ENCODE peak calls at places on chromosome 3, in four cellular contexts. One of them, this sample, is unnamed.

GRCh38 chr3:9750556-9751411 is 1.0 kb downstream of the OGG1 start:
- DNase-seq in effector CD4-positive, alpha-beta T cell: no peak
- DNase-seq in Daoy: peak; percentile 19
- DNase-seq in hepatocyte: peak; percentile 72
- DNase-seq in this sample: no peak

GRCh38 chr3:13688824-13689223 is 139.9 kb downstream of the FBLN2 start:
- DNase-seq in effector CD4-positive, alpha-beta T cell: no peak
- DNase-seq in Daoy: no peak
- DNase-seq in hepatocyte: no peak
- DNase-seq in this sample: no peak

GRCh38 chr3:128313181-128313725 is 153.4 kb downstream of the DNAJB8 start:
- DNase-seq in effector CD4-positive, alpha-beta T cell: no peak
- DNase-seq in Daoy: no peak
- DNase-seq in hepatocyte: no peak
- DNase-seq in this sample: peak; percentile 35

GRCh38 chr3:170469151-170470062 is 50.7 kb downstream of the CLDN11 start:
- DNase-seq in effector CD4-positive, alpha-beta T cell: no peak
- DNase-seq in Daoy: peak; percentile 60
- DNase-seq in hepatocyte: peak; percentile 37
- DNase-seq in this sample: no peak

GRCh38 chr3:149572796-149573414 is 84.9 kb downstream of the WWTR1 start:
- DNase-seq in effector CD4-positive, alpha-beta T cell: no peak
- DNase-seq in Daoy: peak; percentile 84
- DNase-seq in hepatocyte: no peak
- DNase-seq in this sample: no peak

GRCh38 chr3:53081318-53081717 is 35.4 kb upstream of the SFMBT1 start:
- DNase-seq in effector CD4-positive, alpha-beta T cell: no peak
- DNase-seq in Daoy: no peak
- DNase-seq in hepatocyte: no peak
- DNase-seq in this sample: peak; percentile 20

GRCh38 chr3:16174976-16175901 is 759 bp downstream of the GALNT15 start:
- DNase-seq in effector CD4-positive, alpha-beta T cell: no peak
- DNase-seq in Daoy: no peak
- DNase-seq in hepatocyte: no peak
- DNase-seq in this sample: no peak

GRCh38 chr3:161700998-161701397 is 204.4 kb downstream of the OTOL1 start:
- DNase-seq in effector CD4-positive, alpha-beta T cell: no peak
- DNase-seq in Daoy: no peak
- DNase-seq in hepatocyte: peak; percentile 11
- DNase-seq in this sample: no peak

GRCh38 chr3:168812234-168812633 is 716.5 kb upstream of the GOLIM4 start:
- DNase-seq in effector CD4-positive, alpha-beta T cell: no peak
- DNase-seq in Daoy: no peak
- DNase-seq in hepatocyte: no peak
- DNase-seq in this sample: no peak

GRCh38 chr3:146968204-146968651 is 363.1 kb upstream of the PLSCR5 start:
- DNase-seq in effector CD4-positive, alpha-beta T cell: no peak
- DNase-seq in Daoy: peak; percentile 18
- DNase-seq in hepatocyte: no peak
- DNase-seq in this sample: no peak

GRCh38 chr3:55935241-55935640 is 448.1 kb upstream of the WNT5A start:
- DNase-seq in effector CD4-positive, alpha-beta T cell: no peak
- DNase-seq in Daoy: no peak
- DNase-seq in hepatocyte: no peak
- DNase-seq in this sample: no peak

GRCh38 chr3:193972816-193973215 is 163.1 kb upstream of the HES1 start:
- DNase-seq in effector CD4-positive, alpha-beta T cell: no peak
- DNase-seq in Daoy: peak; percentile 86
- DNase-seq in hepatocyte: no peak
- DNase-seq in this sample: no peak

GRCh38 chr3:57545636-57546268 is 1.6 kb upstream of the DNAH12 start:
- DNase-seq in effector CD4-positive, alpha-beta T cell: no peak
- DNase-seq in Daoy: no peak
- DNase-seq in hepatocyte: peak; percentile 24
- DNase-seq in this sample: no peak

GRCh38 chr3:133377396-133377795 is 22.5 kb upstream of the BFSP2 start:
- DNase-seq in effector CD4-positive, alpha-beta T cell: no peak
- DNase-seq in Daoy: peak; percentile 25
- DNase-seq in hepatocyte: peak; percentile 50
- DNase-seq in this sample: no peak

GRCh38 chr3:160098261-160098908 is 109.8 kb downstream of the IL12A start:
- DNase-seq in effector CD4-positive, alpha-beta T cell: no peak
- DNase-seq in Daoy: no peak
- DNase-seq in hepatocyte: no peak
- DNase-seq in this sample: no peak

GRCh38 chr3:124770341-124771082 is 40.3 kb downstream of the UMPS start:
- DNase-seq in effector CD4-positive, alpha-beta T cell: no peak
- DNase-seq in Daoy: peak; percentile 41
- DNase-seq in hepatocyte: peak; percentile 70
- DNase-seq in this sample: peak; percentile 74

GRCh38 chr3:126962756-126963155 is 20.2 kb upstream of the PLXNA1 start:
- DNase-seq in effector CD4-positive, alpha-beta T cell: no peak
- DNase-seq in Daoy: no peak
- DNase-seq in hepatocyte: no peak
- DNase-seq in this sample: no peak

GRCh38 chr3:13934315-13934714 is 54.4 kb upstream of the WNT7A start:
- DNase-seq in effector CD4-positive, alpha-beta T cell: no peak
- DNase-seq in Daoy: no peak
- DNase-seq in hepatocyte: no peak
- DNase-seq in this sample: no peak

GRCh38 chr3:124078978-124079911 is 87.3 kb upstream of the ROPN1 start:
- DNase-seq in effector CD4-positive, alpha-beta T cell: no peak
- DNase-seq in Daoy: peak; percentile 31
- DNase-seq in hepatocyte: peak; percentile 51
- DNase-seq in this sample: no peak

GRCh38 chr3:188697127-188697526 is 474.6 kb upstream of the TPRG1 start:
- DNase-seq in effector CD4-positive, alpha-beta T cell: no peak
- DNase-seq in Daoy: no peak
- DNase-seq in hepatocyte: no peak
- DNase-seq in this sample: no peak

GRCh38 chr3:41854956-41855355 is 106.9 kb downstream of the ULK4 start:
- DNase-seq in effector CD4-positive, alpha-beta T cell: no peak
- DNase-seq in Daoy: no peak
- DNase-seq in hepatocyte: no peak
- DNase-seq in this sample: no peak

GRCh38 chr3:80970292-80970691 is 791.2 kb downstream of the GBE1 start:
- DNase-seq in effector CD4-positive, alpha-beta T cell: no peak
- DNase-seq in Daoy: no peak
- DNase-seq in hepatocyte: no peak
- DNase-seq in this sample: no peak

GRCh38 chr3:43998841-43999805 is 242.6 kb upstream of the TOPAZ1 start:
- DNase-seq in effector CD4-positive, alpha-beta T cell: no peak
- DNase-seq in Daoy: peak; percentile 88
- DNase-seq in hepatocyte: peak; percentile 83
- DNase-seq in this sample: peak; percentile 89

GRCh38 chr3:106198828-106199194 is 330.0 kb upstream of the CBLB start:
- DNase-seq in effector CD4-positive, alpha-beta T cell: no peak
- DNase-seq in Daoy: no peak
- DNase-seq in hepatocyte: peak; percentile 7
- DNase-seq in this sample: no peak

GRCh38 chr3:50978991-50979667 is 304.4 kb downstream of the DOCK3 start:
- DNase-seq in effector CD4-positive, alpha-beta T cell: no peak
- DNase-seq in Daoy: peak; percentile 65
- DNase-seq in hepatocyte: no peak
- DNase-seq in this sample: peak; percentile 50

GRCh38 chr3:139577899-139578298 is 38.4 kb upstream of the RBP1 start:
- DNase-seq in effector CD4-positive, alpha-beta T cell: no peak
- DNase-seq in Daoy: no peak
- DNase-seq in hepatocyte: no peak
- DNase-seq in this sample: peak; percentile 61

GRCh38 chr3:13494463-13495350 is 14.6 kb downstream of the HDAC11 start:
- DNase-seq in effector CD4-positive, alpha-beta T cell: no peak
- DNase-seq in Daoy: peak; percentile 35
- DNase-seq in hepatocyte: no peak
- DNase-seq in this sample: peak; percentile 75

GRCh38 chr3:183224581-183224980 is 28.5 kb upstream of the B3GNT5 start:
- DNase-seq in effector CD4-positive, alpha-beta T cell: no peak
- DNase-seq in Daoy: no peak
- DNase-seq in hepatocyte: no peak
- DNase-seq in this sample: no peak

GRCh38 chr3:119463171-119464169 is at the start of gene TMEM39A:
- DNase-seq in effector CD4-positive, alpha-beta T cell: peak; percentile 99
- DNase-seq in Daoy: peak; percentile 100
- DNase-seq in hepatocyte: peak; percentile 100
- DNase-seq in this sample: peak; percentile 99

GRCh38 chr3:55203006-55203405 is 275.1 kb upstream of the LRTM1 start:
- DNase-seq in effector CD4-positive, alpha-beta T cell: no peak
- DNase-seq in Daoy: peak; percentile 72
- DNase-seq in hepatocyte: no peak
- DNase-seq in this sample: peak; percentile 79

GRCh38 chr3:117754058-117754457 is 1044.5 kb downstream of the TUSC7 start:
- DNase-seq in effector CD4-positive, alpha-beta T cell: no peak
- DNase-seq in Daoy: no peak
- DNase-seq in hepatocyte: no peak
- DNase-seq in this sample: no peak

GRCh38 chr3:156816794-156817741 is 9.1 kb upstream of the LEKR1 start:
- DNase-seq in effector CD4-positive, alpha-beta T cell: peak; percentile 70
- DNase-seq in Daoy: peak; percentile 78
- DNase-seq in hepatocyte: peak; percentile 97
- DNase-seq in this sample: peak; percentile 92

GRCh38 chr3:27542469-27542868 is 58.3 kb upstream of the SLC4A7 start:
- DNase-seq in effector CD4-positive, alpha-beta T cell: no peak
- DNase-seq in Daoy: no peak
- DNase-seq in hepatocyte: no peak
- DNase-seq in this sample: no peak

GRCh38 chr3:185401319-185401955 is 38.5 kb downstream of the MAP3K13 start:
- DNase-seq in effector CD4-positive, alpha-beta T cell: no peak
- DNase-seq in Daoy: peak; percentile 8
- DNase-seq in hepatocyte: no peak
- DNase-seq in this sample: no peak

GRCh38 chr3:59482684-59483083 is 432.9 kb upstream of the CFAP20DC start:
- DNase-seq in effector CD4-positive, alpha-beta T cell: no peak
- DNase-seq in Daoy: no peak
- DNase-seq in hepatocyte: no peak
- DNase-seq in this sample: no peak

GRCh38 chr3:59424268-59425010 is 374.6 kb upstream of the CFAP20DC start:
- DNase-seq in effector CD4-positive, alpha-beta T cell: peak; percentile 6
- DNase-seq in Daoy: peak; percentile 30
- DNase-seq in hepatocyte: no peak
- DNase-seq in this sample: no peak

GRCh38 chr3:156010829-156011228 is 109.5 kb upstream of the KCNAB1 start:
- DNase-seq in effector CD4-positive, alpha-beta T cell: no peak
- DNase-seq in Daoy: peak; percentile 9
- DNase-seq in hepatocyte: peak; percentile 50
- DNase-seq in this sample: no peak

GRCh38 chr3:129224984-129225393 is 24.4 kb upstream of the COPG1 start:
- DNase-seq in effector CD4-positive, alpha-beta T cell: no peak
- DNase-seq in Daoy: peak; percentile 76
- DNase-seq in hepatocyte: peak; percentile 61
- DNase-seq in this sample: no peak

This sample was measured in islet precursor cell.